ENCODE peak calls at places on chromosome 3, in nine cellular contexts. One of them, this sample, is unnamed.

GRCh38 chr3:160374472-160374871 is 24.6 kb downstream of the IFT80 start:
- DNase-seq in natural killer cell: no peak
- DNase-seq in lower leg skin: no peak
- DNase-seq in fibroblast of mammary gland: no peak
- DNase-seq in GM20000: no peak
- DNase-seq in dorsolateral prefrontal cortex: no peak
- DNase-seq in cardiac muscle cell: no peak
- DNase-seq in GM13976: no peak
- DNase-seq in esophagus squamous epithelium: no peak
- DNase-seq in this sample: no peak

GRCh38 chr3:172586447-172586846 is 63.2 kb upstream of the TNFSF10 start:
- DNase-seq in GM20000: no peak
- DNase-seq in natural killer cell: no peak
- DNase-seq in fibroblast of mammary gland: no peak
- DNase-seq in lower leg skin: no peak
- DNase-seq in GM13976: no peak
- DNase-seq in esophagus squamous epithelium: no peak
- DNase-seq in dorsolateral prefrontal cortex: no peak
- DNase-seq in cardiac muscle cell: no peak
- DNase-seq in this sample: no peak

GRCh38 chr3:41041899-41042298 is 157.4 kb upstream of the CTNNB1 start:
- DNase-seq in lower leg skin: no peak
- DNase-seq in GM13976: no peak
- DNase-seq in natural killer cell: no peak
- DNase-seq in GM20000: no peak
- DNase-seq in cardiac muscle cell: no peak
- DNase-seq in dorsolateral prefrontal cortex: no peak
- DNase-seq in fibroblast of mammary gland: no peak
- DNase-seq in esophagus squamous epithelium: no peak
- DNase-seq in this sample: no peak

GRCh38 chr3:128173849-128174248 is 20.6 kb downstream of the EEFSEC start:
- DNase-seq in natural killer cell: no peak
- DNase-seq in lower leg skin: peak
- DNase-seq in dorsolateral prefrontal cortex: no peak
- DNase-seq in fibroblast of mammary gland: no peak
- DNase-seq in cardiac muscle cell: peak
- DNase-seq in esophagus squamous epithelium: no peak
- DNase-seq in GM20000: no peak
- DNase-seq in GM13976: no peak
- DNase-seq in this sample: no peak

GRCh38 chr3:35832140-35832571 is 192.8 kb downstream of the ARPP21 start:
- DNase-seq in GM20000: no peak
- DNase-seq in esophagus squamous epithelium: no peak
- DNase-seq in fibroblast of mammary gland: no peak
- DNase-seq in cardiac muscle cell: no peak
- DNase-seq in dorsolateral prefrontal cortex: no peak
- DNase-seq in natural killer cell: no peak
- DNase-seq in GM13976: no peak
- DNase-seq in lower leg skin: no peak
- DNase-seq in this sample: no peak

GRCh38 chr3:48592519-48593087 is 2.5 kb downstream of the COL7A1 start:
- DNase-seq in dorsolateral prefrontal cortex: no peak
- DNase-seq in lower leg skin: no peak
- DNase-seq in natural killer cell: no peak
- DNase-seq in fibroblast of mammary gland: peak
- DNase-seq in esophagus squamous epithelium: no peak
- DNase-seq in GM13976: no peak
- DNase-seq in cardiac muscle cell: no peak
- DNase-seq in GM20000: no peak
- DNase-seq in this sample: no peak

GRCh38 chr3:190644766-190645165 is 130.9 kb downstream of the IL1RAP start:
- DNase-seq in esophagus squamous epithelium: no peak
- DNase-seq in lower leg skin: no peak
- DNase-seq in fibroblast of mammary gland: peak
- DNase-seq in natural killer cell: no peak
- DNase-seq in dorsolateral prefrontal cortex: no peak
- DNase-seq in GM13976: no peak
- DNase-seq in GM20000: no peak
- DNase-seq in cardiac muscle cell: no peak
- DNase-seq in this sample: no peak

GRCh38 chr3:45981321-45982038 is 14.1 kb downstream of the FYCO1 start:
- DNase-seq in fibroblast of mammary gland: peak
- DNase-seq in cardiac muscle cell: peak
- DNase-seq in GM13976: no peak
- DNase-seq in GM20000: no peak
- DNase-seq in natural killer cell: no peak
- DNase-seq in dorsolateral prefrontal cortex: no peak
- DNase-seq in lower leg skin: no peak
- DNase-seq in esophagus squamous epithelium: no peak
- DNase-seq in this sample: no peak

GRCh38 chr3:115986555-115987207 is 363.4 kb downstream of the GAP43 start:
- DNase-seq in esophagus squamous epithelium: no peak
- DNase-seq in dorsolateral prefrontal cortex: no peak
- DNase-seq in cardiac muscle cell: no peak
- DNase-seq in fibroblast of mammary gland: peak
- DNase-seq in lower leg skin: no peak
- DNase-seq in natural killer cell: no peak
- DNase-seq in GM13976: no peak
- DNase-seq in GM20000: no peak
- DNase-seq in this sample: no peak

GRCh38 chr3:35739181-35739809 is 100.0 kb downstream of the ARPP21 start:
- DNase-seq in esophagus squamous epithelium: no peak
- DNase-seq in GM13976: no peak
- DNase-seq in natural killer cell: no peak
- DNase-seq in dorsolateral prefrontal cortex: no peak
- DNase-seq in lower leg skin: no peak
- DNase-seq in cardiac muscle cell: no peak
- DNase-seq in GM20000: no peak
- DNase-seq in fibroblast of mammary gland: no peak
- DNase-seq in this sample: no peak

GRCh38 chr3:105747056-105747455 is 121.8 kb downstream of the CBLB start:
- DNase-seq in dorsolateral prefrontal cortex: no peak
- DNase-seq in fibroblast of mammary gland: peak
- DNase-seq in cardiac muscle cell: no peak
- DNase-seq in esophagus squamous epithelium: no peak
- DNase-seq in natural killer cell: no peak
- DNase-seq in lower leg skin: no peak
- DNase-seq in GM20000: no peak
- DNase-seq in GM13976: no peak
- DNase-seq in this sample: no peak

GRCh38 chr3:133570937-133571320 is 2.6 kb upstream of the CDV3 start:
- DNase-seq in GM20000: no peak
- DNase-seq in lower leg skin: no peak
- DNase-seq in natural killer cell: no peak
- DNase-seq in GM13976: no peak
- DNase-seq in esophagus squamous epithelium: no peak
- DNase-seq in dorsolateral prefrontal cortex: no peak
- DNase-seq in cardiac muscle cell: no peak
- DNase-seq in fibroblast of mammary gland: peak
- DNase-seq in this sample: no peak

GRCh38 chr3:157931517-157931916 is 174.7 kb downstream of the SHOX2 start:
- DNase-seq in dorsolateral prefrontal cortex: no peak
- DNase-seq in GM20000: no peak
- DNase-seq in GM13976: no peak
- DNase-seq in esophagus squamous epithelium: no peak
- DNase-seq in lower leg skin: no peak
- DNase-seq in natural killer cell: no peak
- DNase-seq in fibroblast of mammary gland: no peak
- DNase-seq in cardiac muscle cell: no peak
- DNase-seq in this sample: no peak

GRCh38 chr3:54960736-54961135 is 32.9 kb upstream of the LRTM1 start:
- DNase-seq in lower leg skin: no peak
- DNase-seq in GM20000: no peak
- DNase-seq in esophagus squamous epithelium: no peak
- DNase-seq in dorsolateral prefrontal cortex: no peak
- DNase-seq in GM13976: no peak
- DNase-seq in cardiac muscle cell: no peak
- DNase-seq in natural killer cell: no peak
- DNase-seq in fibroblast of mammary gland: no peak
- DNase-seq in this sample: no peak

GRCh38 chr3:141123677-141124410 is 72.7 kb downstream of the SPSB4 start:
- DNase-seq in GM20000: no peak
- DNase-seq in cardiac muscle cell: peak
- DNase-seq in GM13976: no peak
- DNase-seq in lower leg skin: peak
- DNase-seq in esophagus squamous epithelium: no peak
- DNase-seq in fibroblast of mammary gland: no peak
- DNase-seq in dorsolateral prefrontal cortex: no peak
- DNase-seq in natural killer cell: no peak
- DNase-seq in this sample: no peak

GRCh38 chr3:15368561-15369135 is 36.3 kb upstream of the SH3BP5 start:
- DNase-seq in esophagus squamous epithelium: no peak
- DNase-seq in fibroblast of mammary gland: no peak
- DNase-seq in GM13976: no peak
- DNase-seq in natural killer cell: no peak
- DNase-seq in dorsolateral prefrontal cortex: no peak
- DNase-seq in cardiac muscle cell: no peak
- DNase-seq in GM20000: no peak
- DNase-seq in lower leg skin: peak
- DNase-seq in this sample: no peak

GRCh38 chr3:155292133-155292532 is 1.4 kb downstream of the STRIT1 start:
- DNase-seq in natural killer cell: no peak
- DNase-seq in GM13976: no peak
- DNase-seq in lower leg skin: no peak
- DNase-seq in GM20000: no peak
- DNase-seq in esophagus squamous epithelium: no peak
- DNase-seq in dorsolateral prefrontal cortex: no peak
- DNase-seq in fibroblast of mammary gland: peak
- DNase-seq in cardiac muscle cell: no peak
- DNase-seq in this sample: no peak

GRCh38 chr3:194112120-194113106 is 23.5 kb upstream of the HES1 start:
- DNase-seq in GM20000: no peak
- DNase-seq in esophagus squamous epithelium: no peak
- DNase-seq in cardiac muscle cell: no peak
- DNase-seq in fibroblast of mammary gland: no peak
- DNase-seq in dorsolateral prefrontal cortex: no peak
- DNase-seq in lower leg skin: no peak
- DNase-seq in GM13976: no peak
- DNase-seq in natural killer cell: no peak
- DNase-seq in this sample: no peak

GRCh38 chr3:14230729-14231128 is 52.1 kb downstream of the LSM3 start:
- DNase-seq in fibroblast of mammary gland: no peak
- DNase-seq in lower leg skin: peak
- DNase-seq in dorsolateral prefrontal cortex: no peak
- DNase-seq in esophagus squamous epithelium: no peak
- DNase-seq in cardiac muscle cell: no peak
- DNase-seq in natural killer cell: no peak
- DNase-seq in GM13976: no peak
- DNase-seq in GM20000: no peak
- DNase-seq in this sample: no peak

GRCh38 chr3:175121225-175121624 is 262.1 kb downstream of the NAALADL2 start:
- DNase-seq in dorsolateral prefrontal cortex: no peak
- DNase-seq in lower leg skin: no peak
- DNase-seq in GM20000: no peak
- DNase-seq in natural killer cell: no peak
- DNase-seq in cardiac muscle cell: no peak
- DNase-seq in GM13976: no peak
- DNase-seq in fibroblast of mammary gland: no peak
- DNase-seq in esophagus squamous epithelium: no peak
- DNase-seq in this sample: no peak
- TF ChIP-seq CTCF in dorsolateral prefrontal cortex: peak
- TF ChIP-seq CTCF in lower leg skin: no peak
- TF ChIP-seq CTCF in GM20000: no peak
- TF ChIP-seq CTCF in natural killer cell: no peak
- TF ChIP-seq CTCF in cardiac muscle cell: peak
- TF ChIP-seq CTCF in GM13976: no peak
- TF ChIP-seq CTCF in fibroblast of mammary gland: peak
- TF ChIP-seq CTCF in esophagus squamous epithelium: peak
- TF ChIP-seq CTCF in this sample: no peak

DNA sequence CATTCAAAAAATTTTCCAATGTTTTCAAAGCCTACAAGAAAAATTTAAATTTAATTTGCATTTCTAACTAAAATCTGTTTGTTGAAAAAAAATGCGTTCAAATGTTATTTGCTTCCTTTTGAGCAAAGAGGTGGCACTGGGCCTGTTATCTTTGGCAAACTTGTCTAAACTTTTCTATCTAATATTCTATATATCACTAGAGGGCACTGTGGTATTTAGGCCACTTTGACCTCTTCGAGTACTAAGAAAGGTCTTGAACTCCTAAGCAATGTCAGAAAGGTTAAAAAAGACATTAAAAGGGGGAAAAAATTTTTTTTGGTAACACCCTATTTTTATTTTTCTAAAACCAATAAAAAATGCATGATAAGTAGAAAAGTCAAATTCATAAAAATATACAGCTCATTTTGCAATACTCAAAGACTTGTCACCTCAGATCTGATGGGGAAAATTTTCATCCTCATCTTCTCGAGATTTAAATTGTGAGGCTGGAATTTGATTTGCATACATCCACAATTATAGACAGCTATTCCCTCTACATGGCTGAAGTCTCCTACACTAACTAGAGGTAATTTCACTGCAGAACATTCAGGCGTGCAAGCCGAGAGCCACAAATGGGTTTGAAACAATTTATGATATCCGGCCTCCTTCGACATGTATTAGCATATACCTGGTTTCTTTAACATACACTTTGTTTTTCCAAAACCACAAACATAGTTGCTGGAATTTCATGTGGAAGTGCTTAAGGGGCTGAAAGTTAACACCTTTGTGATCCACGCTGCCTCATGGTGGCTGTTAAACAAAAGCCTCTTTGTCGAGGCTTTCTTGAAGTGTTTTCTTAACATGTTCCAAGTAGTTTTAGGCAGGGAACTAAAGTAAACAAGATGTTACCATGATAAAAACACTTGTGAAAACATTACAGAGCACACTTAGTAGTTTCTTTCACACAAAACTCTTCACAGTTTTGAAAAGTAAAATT is 576.4 kb downstream of the FOXP1 start:
- DNase-seq in esophagus squamous epithelium: no peak
- DNase-seq in dorsolateral prefrontal cortex: no peak
- DNase-seq in cardiac muscle cell: peak
- DNase-seq in GM20000: peak
- DNase-seq in fibroblast of mammary gland: peak
- DNase-seq in GM13976: peak
- DNase-seq in lower leg skin: no peak
- DNase-seq in natural killer cell: no peak
- DNase-seq in this sample: no peak
- TF ChIP-seq CTCF in esophagus squamous epithelium: peak
- TF ChIP-seq CTCF in dorsolateral prefrontal cortex: peak
- TF ChIP-seq CTCF in cardiac muscle cell: peak
- TF ChIP-seq CTCF in GM20000: no peak
- TF ChIP-seq CTCF in fibroblast of mammary gland: peak
- TF ChIP-seq CTCF in GM13976: no peak
- TF ChIP-seq CTCF in lower leg skin: no peak
- TF ChIP-seq CTCF in natural killer cell: peak
- TF ChIP-seq CTCF in this sample: no peak

GRCh38 chr3:63912768-63913588 is 795 bp upstream of the SCAANT1 start:
- DNase-seq in lower leg skin: peak
- DNase-seq in fibroblast of mammary gland: peak
- DNase-seq in cardiac muscle cell: peak
- DNase-seq in dorsolateral prefrontal cortex: no peak
- DNase-seq in GM20000: peak
- DNase-seq in esophagus squamous epithelium: no peak
- DNase-seq in GM13976: peak
- DNase-seq in natural killer cell: peak
- DNase-seq in this sample: peak
- TF ChIP-seq CTCF in lower leg skin: no peak
- TF ChIP-seq CTCF in fibroblast of mammary gland: no peak
- TF ChIP-seq CTCF in cardiac muscle cell: no peak
- TF ChIP-seq CTCF in dorsolateral prefrontal cortex: no peak
- TF ChIP-seq CTCF in GM20000: no peak
- TF ChIP-seq CTCF in esophagus squamous epithelium: no peak
- TF ChIP-seq CTCF in GM13976: no peak
- TF ChIP-seq CTCF in natural killer cell: no peak
- TF ChIP-seq CTCF in this sample: no peak

GRCh38 chr3:168436327-168436726 is 340.6 kb upstream of the GOLIM4 start:
- DNase-seq in cardiac muscle cell: no peak
- DNase-seq in fibroblast of mammary gland: no peak
- DNase-seq in GM20000: no peak
- DNase-seq in dorsolateral prefrontal cortex: no peak
- DNase-seq in natural killer cell: no peak
- DNase-seq in esophagus squamous epithelium: no peak
- DNase-seq in GM13976: no peak
- DNase-seq in lower leg skin: no peak
- DNase-seq in this sample: no peak
- TF ChIP-seq CTCF in cardiac muscle cell: no peak
- TF ChIP-seq CTCF in fibroblast of mammary gland: no peak
- TF ChIP-seq CTCF in GM20000: no peak
- TF ChIP-seq CTCF in dorsolateral prefrontal cortex: no peak
- TF ChIP-seq CTCF in natural killer cell: no peak
- TF ChIP-seq CTCF in esophagus squamous epithelium: no peak
- TF ChIP-seq CTCF in GM13976: no peak
- TF ChIP-seq CTCF in lower leg skin: no peak
- TF ChIP-seq CTCF in this sample: no peak

This sample was measured in coronary artery.